ENCODE peak calls at places on chromosomes 13 and 19, in four cellular contexts. One of them, this sample, is unnamed.

GRCh38 chr13:46595136-46595917 is 42.4 kb downstream of the LRCH1 start:
- DNase-seq in left ventricle myocardium inferior: no peak
- DNase-seq in ovary: no peak
- DNase-seq in astrocyte of the spinal cord: no peak
- DNase-seq in this sample: peak; percentile 58

GRCh38 chr19:10654610-10655456 is 687 bp downstream of the ILF3 start:
- DNase-seq in left ventricle myocardium inferior: peak; percentile 47
- DNase-seq in ovary: peak; percentile 65
- DNase-seq in astrocyte of the spinal cord: no peak
- DNase-seq in this sample: no peak

GRCh38 chr19:11699931-11700794 is 38.6 kb downstream of the ZNF823 start:
- DNase-seq in astrocyte of the spinal cord: peak; percentile 30
- DNase-seq in ovary: no peak
- DNase-seq in left ventricle myocardium inferior: no peak
- DNase-seq in this sample: peak; percentile 10

GRCh38 chr13:82407321-82407720 is 1475.0 kb downstream of the SLITRK1 start:
- DNase-seq in left ventricle myocardium inferior: no peak
- DNase-seq in astrocyte of the spinal cord: no peak
- DNase-seq in ovary: no peak
- DNase-seq in this sample: no peak

GRCh38 chr19:28495046-28495445 is 717.9 kb downstream of the UQCRFS1 start:
- DNase-seq in ovary: no peak
- DNase-seq in left ventricle myocardium inferior: no peak
- DNase-seq in astrocyte of the spinal cord: no peak
- DNase-seq in this sample: no peak

GRCh38 chr19:19594371-19594770 is 24.1 kb downstream of the PBX4 start:
- DNase-seq in ovary: no peak
- DNase-seq in astrocyte of the spinal cord: no peak
- DNase-seq in left ventricle myocardium inferior: no peak
- DNase-seq in this sample: peak; percentile 24

GRCh38 chr13:46896346-46897138 is at the start of gene HTR2A:
- DNase-seq in left ventricle myocardium inferior: peak; percentile 23
- DNase-seq in ovary: peak; percentile 26
- DNase-seq in astrocyte of the spinal cord: peak; percentile 65
- DNase-seq in this sample: no peak

GRCh38 chr19:31963741-31964140 is 381.7 kb upstream of the ZNF507 start:
- DNase-seq in left ventricle myocardium inferior: peak; percentile 22
- DNase-seq in astrocyte of the spinal cord: no peak
- DNase-seq in ovary: no peak
- DNase-seq in this sample: no peak

GRCh38 chr13:105336706-105337582 is 1198.5 kb downstream of the EFNB2 start:
- DNase-seq in left ventricle myocardium inferior: no peak
- DNase-seq in ovary: no peak
- DNase-seq in astrocyte of the spinal cord: peak; percentile 27
- DNase-seq in this sample: no peak

GRCh38 chr13:37646531-37646930 is 48.0 kb upstream of the POSTN start:
- DNase-seq in left ventricle myocardium inferior: no peak
- DNase-seq in ovary: no peak
- DNase-seq in astrocyte of the spinal cord: no peak
- DNase-seq in this sample: no peak

GRCh38 chr19:4979211-4979807 is 10.4 kb downstream of the KDM4B start:
- DNase-seq in left ventricle myocardium inferior: no peak
- DNase-seq in astrocyte of the spinal cord: no peak
- DNase-seq in ovary: no peak
- DNase-seq in this sample: no peak

GRCh38 chr19:48752511-48753365 is at the start of gene FUT1:
- DNase-seq in astrocyte of the spinal cord: no peak
- DNase-seq in left ventricle myocardium inferior: peak; percentile 72
- DNase-seq in ovary: no peak
- DNase-seq in this sample: no peak

GRCh38 chr13:23630349-23631093 is 60.3 kb downstream of the TNFRSF19 start:
- DNase-seq in ovary: no peak
- DNase-seq in astrocyte of the spinal cord: no peak
- DNase-seq in left ventricle myocardium inferior: no peak
- DNase-seq in this sample: no peak

GRCh38 chr13:76335463-76335862 is 550.7 kb downstream of the KCTD12 start:
- DNase-seq in left ventricle myocardium inferior: no peak
- DNase-seq in ovary: no peak
- DNase-seq in astrocyte of the spinal cord: no peak
- DNase-seq in this sample: no peak

GRCh38 chr13:80235131-80235530 is 105.8 kb downstream of the SPRY2 start:
- DNase-seq in left ventricle myocardium inferior: no peak
- DNase-seq in astrocyte of the spinal cord: peak; percentile 47
- DNase-seq in ovary: no peak
- DNase-seq in this sample: peak; percentile 28

GRCh38 chr19:38679839-38680238 is 32.4 kb downstream of the ACTN4 start:
- DNase-seq in ovary: no peak
- DNase-seq in astrocyte of the spinal cord: no peak
- DNase-seq in left ventricle myocardium inferior: no peak
- DNase-seq in this sample: no peak

GRCh38 chr13:94195715-94196114 is 283.8 kb downstream of the DCT start:
- DNase-seq in astrocyte of the spinal cord: peak; percentile 93
- DNase-seq in left ventricle myocardium inferior: no peak
- DNase-seq in ovary: no peak
- DNase-seq in this sample: peak; percentile 93

GRCh38 chr19:10655457-10656312 is 1.5 kb downstream of the ILF3 start:
- DNase-seq in left ventricle myocardium inferior: no peak
- DNase-seq in ovary: no peak
- DNase-seq in astrocyte of the spinal cord: peak; percentile 26
- DNase-seq in this sample: peak; percentile 54

GRCh38 chr19:49492573-49493411 is 3.4 kb upstream of the RPS11 start:
- DNase-seq in left ventricle myocardium inferior: no peak
- DNase-seq in ovary: no peak
- DNase-seq in astrocyte of the spinal cord: no peak
- DNase-seq in this sample: peak; percentile 44

GRCh38 chr13:21481359-21481758 is 22.3 kb upstream of the ZDHHC20 start:
- DNase-seq in astrocyte of the spinal cord: no peak
- DNase-seq in ovary: no peak
- DNase-seq in left ventricle myocardium inferior: no peak
- DNase-seq in this sample: no peak

GRCh38 chr19:18193388-18194207 is 580 bp downstream of the MPV17L2 start:
- DNase-seq in ovary: peak; percentile 63
- DNase-seq in left ventricle myocardium inferior: no peak
- DNase-seq in astrocyte of the spinal cord: no peak
- DNase-seq in this sample: peak; percentile 28

GRCh38 chr19:29804493-29804892 is 7.3 kb upstream of the CCNE1 start:
- DNase-seq in astrocyte of the spinal cord: no peak
- DNase-seq in ovary: no peak
- DNase-seq in left ventricle myocardium inferior: no peak
- DNase-seq in this sample: no peak

GRCh38 chr19:50325310-50326100 is 3.7 kb downstream of the KCNC3 start:
- DNase-seq in left ventricle myocardium inferior: peak; percentile 62
- DNase-seq in astrocyte of the spinal cord: peak; percentile 5
- DNase-seq in ovary: no peak
- DNase-seq in this sample: peak; percentile 18

GRCh38 chr13:35964764-35965163 is 166.4 kb downstream of the DCLK1 start:
- DNase-seq in astrocyte of the spinal cord: peak; percentile 34
- DNase-seq in ovary: no peak
- DNase-seq in left ventricle myocardium inferior: no peak
- DNase-seq in this sample: peak; percentile 53

GRCh38 chr13:47480941-47481340 is 520.1 kb downstream of the SUCLA2 start:
- DNase-seq in astrocyte of the spinal cord: no peak
- DNase-seq in ovary: no peak
- DNase-seq in left ventricle myocardium inferior: no peak
- DNase-seq in this sample: no peak

GRCh38 chr13:96710166-96710866 is 284.0 kb downstream of the OXGR1 start:
- DNase-seq in left ventricle myocardium inferior: no peak
- DNase-seq in ovary: no peak
- DNase-seq in astrocyte of the spinal cord: peak; percentile 12
- DNase-seq in this sample: no peak

GRCh38 chr13:19148561-19148960 is 33.1 kb downstream of the TUBA3C start:
- DNase-seq in left ventricle myocardium inferior: no peak
- DNase-seq in ovary: no peak
- DNase-seq in astrocyte of the spinal cord: no peak
- DNase-seq in this sample: no peak

GRCh38 chr19:18603958-18604819 is 2.4 kb downstream of the CRLF1 start:
- DNase-seq in left ventricle myocardium inferior: no peak
- DNase-seq in astrocyte of the spinal cord: no peak
- DNase-seq in ovary: no peak
- DNase-seq in this sample: no peak

GRCh38 chr19:56748443-56748842 is 76.9 kb upstream of the ZNF835 start:
- DNase-seq in astrocyte of the spinal cord: no peak
- DNase-seq in left ventricle myocardium inferior: no peak
- DNase-seq in ovary: peak; percentile 70
- DNase-seq in this sample: peak; percentile 20
- TF ChIP-seq CTCF in astrocyte of the spinal cord: no peak
- TF ChIP-seq CTCF in left ventricle myocardium inferior: peak; percentile 69
- TF ChIP-seq CTCF in ovary: peak; percentile 55
- TF ChIP-seq CTCF in this sample: peak; percentile 2

GRCh38 chr19:12723383-12723642 is 419 bp downstream of the TNPO2 start:
- DNase-seq in left ventricle myocardium inferior: no peak
- DNase-seq in astrocyte of the spinal cord: peak; percentile 9
- DNase-seq in ovary: no peak
- DNase-seq in this sample: no peak
- H3K4me3 ChIP-seq in left ventricle myocardium inferior: peak overlapping the region; percentile 83
- H3K4me3 ChIP-seq in astrocyte of the spinal cord: peak overlapping the region; percentile 81
- H3K4me3 ChIP-seq in ovary: peak overlapping the region; percentile 78
- H3K4me3 ChIP-seq in this sample: peak overlapping the region; percentile 87

GRCh38 chr13:60331249-60332012 is 65.6 kb upstream of the TDRD3 start:
- DNase-seq in astrocyte of the spinal cord: no peak
- DNase-seq in left ventricle myocardium inferior: no peak
- DNase-seq in ovary: no peak
- DNase-seq in this sample: no peak

GRCh38 chr13:60326273-60326672 is 70.7 kb upstream of the TDRD3 start:
- DNase-seq in left ventricle myocardium inferior: no peak
- DNase-seq in astrocyte of the spinal cord: no peak
- DNase-seq in ovary: no peak
- DNase-seq in this sample: no peak

GRCh38 chr13:60327551-60327950 is 69.5 kb upstream of the TDRD3 start:
- DNase-seq in astrocyte of the spinal cord: no peak
- DNase-seq in left ventricle myocardium inferior: no peak
- DNase-seq in ovary: no peak
- DNase-seq in this sample: no peak

GRCh38 chr13:60328073-60328472 is 68.9 kb upstream of the TDRD3 start:
- DNase-seq in ovary: no peak
- DNase-seq in left ventricle myocardium inferior: no peak
- DNase-seq in astrocyte of the spinal cord: no peak
- DNase-seq in this sample: no peak

DNA sequence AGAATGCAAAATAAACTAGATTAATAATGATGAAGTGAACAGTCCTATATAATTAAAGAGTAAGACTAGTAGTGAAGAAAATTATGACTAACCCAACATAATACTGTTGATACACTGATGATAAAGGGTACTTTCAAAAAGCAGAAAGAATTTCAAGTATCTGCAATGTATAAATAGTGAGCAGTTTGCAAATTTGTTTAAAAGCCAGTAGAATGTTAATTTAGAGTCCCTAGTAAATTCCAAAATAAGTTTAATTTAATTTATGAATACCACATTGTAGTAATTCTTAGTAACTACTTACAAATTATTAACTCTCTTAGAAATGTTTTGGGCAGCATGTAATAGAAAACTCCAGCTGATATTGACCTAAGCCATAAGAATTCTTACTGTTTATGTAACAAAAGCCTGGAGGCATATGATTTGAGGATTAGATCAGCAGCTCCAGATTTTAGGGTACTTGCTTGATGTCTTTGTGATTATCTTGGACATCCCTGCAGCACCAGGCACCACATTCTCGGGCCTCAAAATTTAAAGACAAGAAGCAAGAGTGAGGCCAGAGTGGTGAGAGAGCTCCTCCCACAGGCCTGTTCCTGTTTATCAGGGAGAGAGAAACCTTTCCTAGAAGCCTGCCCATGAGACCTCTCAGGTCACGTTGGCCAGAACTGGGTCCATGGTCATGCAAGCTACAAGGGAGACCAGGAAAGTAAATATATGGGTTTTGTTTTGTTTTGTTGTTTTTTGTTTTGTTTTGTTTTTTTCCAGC is 67.6 kb upstream of the TDRD3 start:
- DNase-seq in left ventricle myocardium inferior: no peak
- DNase-seq in ovary: no peak
- DNase-seq in astrocyte of the spinal cord: peak; percentile 19
- DNase-seq in this sample: peak; percentile 15
- TF ChIP-seq CTCF in left ventricle myocardium inferior: peak; percentile 27
- TF ChIP-seq CTCF in ovary: no peak
- TF ChIP-seq CTCF in astrocyte of the spinal cord: peak; percentile 51
- TF ChIP-seq CTCF in this sample: peak; percentile 27

GRCh38 chr19:45814166-45814780 is 835 bp downstream of the RSPH6A start:
- DNase-seq in ovary: no peak
- DNase-seq in left ventricle myocardium inferior: no peak
- DNase-seq in astrocyte of the spinal cord: no peak
- DNase-seq in this sample: no peak
- H3K4me3 ChIP-seq in ovary: no peak overlapping the region
- H3K4me3 ChIP-seq in left ventricle myocardium inferior: no peak overlapping the region
- H3K4me3 ChIP-seq in astrocyte of the spinal cord: no peak overlapping the region
- H3K4me3 ChIP-seq in this sample: no peak overlapping the region

GRCh38 chr19:58229255-58229639 is 533 bp downstream of the ZNF544 start:
- DNase-seq in ovary: no peak
- DNase-seq in left ventricle myocardium inferior: no peak
- DNase-seq in astrocyte of the spinal cord: peak; percentile 15
- DNase-seq in this sample: peak; percentile 65

GRCh38 chr19:58227964-58228583 is 640 bp upstream of the ZNF544 start:
- DNase-seq in left ventricle myocardium inferior: no peak
- DNase-seq in astrocyte of the spinal cord: no peak
- DNase-seq in ovary: no peak
- DNase-seq in this sample: no peak

GRCh38 chr19:58228584-58229254 is at the start of gene ZNF544:
- DNase-seq in astrocyte of the spinal cord: peak; percentile 78
- DNase-seq in left ventricle myocardium inferior: peak; percentile 81
- DNase-seq in ovary: peak; percentile 66
- DNase-seq in this sample: peak; percentile 72
- TF ChIP-seq CTCF in astrocyte of the spinal cord: peak; percentile 43
- TF ChIP-seq CTCF in left ventricle myocardium inferior: peak; percentile 35
- TF ChIP-seq CTCF in ovary: no peak
- TF ChIP-seq CTCF in this sample: peak; percentile 26

GRCh38 chr13:43389573-43389972 is 366.2 kb downstream of the DNAJC15 start:
- DNase-seq in ovary: no peak
- DNase-seq in left ventricle myocardium inferior: no peak
- DNase-seq in astrocyte of the spinal cord: no peak
- DNase-seq in this sample: peak; percentile 66

GRCh38 chr13:43388282-43389034 is 365.1 kb downstream of the DNAJC15 start:
- DNase-seq in astrocyte of the spinal cord: no peak
- DNase-seq in ovary: no peak
- DNase-seq in left ventricle myocardium inferior: no peak
- DNase-seq in this sample: no peak

GRCh38 chr13:43390582-43390981 is 367.2 kb downstream of the DNAJC15 start:
- DNase-seq in ovary: no peak
- DNase-seq in left ventricle myocardium inferior: no peak
- DNase-seq in astrocyte of the spinal cord: no peak
- DNase-seq in this sample: no peak

GRCh38 chr13:43390101-43390500 is 366.7 kb downstream of the DNAJC15 start:
- DNase-seq in ovary: no peak
- DNase-seq in left ventricle myocardium inferior: no peak
- DNase-seq in astrocyte of the spinal cord: no peak
- DNase-seq in this sample: peak; percentile 46

GRCh38 chr13:43391021-43391420 is 367.6 kb downstream of the DNAJC15 start:
- DNase-seq in left ventricle myocardium inferior: no peak
- DNase-seq in ovary: no peak
- DNase-seq in astrocyte of the spinal cord: no peak
- DNase-seq in this sample: no peak
- H3K4me3 ChIP-seq in left ventricle myocardium inferior: no peak overlapping the region
- H3K4me3 ChIP-seq in ovary: no peak overlapping the region
- H3K4me3 ChIP-seq in astrocyte of the spinal cord: no peak overlapping the region
- H3K4me3 ChIP-seq in this sample: no peak overlapping the region